ENCODE peak calls at places on chromosomes 5 and 9, in nine cellular contexts. N, U, D, F, L, O, B, P and I are unnamed samples.

GRCh38 chr5:120446068-120446492 is 18.0 kb upstream of the PRR16 start:
- DNase-seq in N (no peak), U (no peak), D (no peak), F (peak; percentile 92), L (no peak), O (no peak), B (peak; percentile 79), P (no peak), I (peak; percentile 97)

GRCh38 chr9:75896193-75896592 is 5.7 kb downstream of the PCSK5 start:
- DNase-seq in N (no peak), U (no peak), D (no peak), F (peak; percentile 38), L (no peak), O (peak; percentile 8), B (no peak), P (no peak), I (peak; percentile 14)

GRCh38 chr9:89815903-89816573 is 211.2 kb downstream of the GADD45G start:
- DNase-seq in N (no peak), U (no peak), D (no peak), F (no peak), L (no peak), O (no peak), B (no peak), P (no peak), I (no peak)

GRCh38 chr5:168357881-168358280 is 66.4 kb downstream of the WWC1 start:
- DNase-seq in N (no peak), U (no peak), D (no peak), F (peak; percentile 33), L (no peak), O (no peak), B (no peak), P (no peak), I (no peak)

GRCh38 chr5:89755024-89755423 is 654.5 kb downstream of the CETN3 start:
- DNase-seq in N (no peak), U (no peak), D (no peak), F (no peak), L (no peak), O (no peak), B (no peak), P (no peak), I (no peak)

GRCh38 chr9:69745716-69746538 is 13.9 kb downstream of the PTAR1 start:
- DNase-seq in N (no peak), U (no peak), D (peak; percentile 24), F (peak; percentile 19), L (no peak), O (no peak), B (no peak), P (no peak), I (peak; percentile 30)

GRCh38 chr9:126925876-126926275 is 11.3 kb downstream of the RALGPS1 start:
- DNase-seq in N (no peak), U (no peak), D (no peak), F (no peak), L (no peak), O (no peak), B (no peak), P (no peak), I (no peak)

GRCh38 chr5:96226941-96227552 is 206.0 kb downstream of the PCSK1 start:
- DNase-seq in N (peak; percentile 46), U (peak; percentile 8), D (no peak), F (peak; percentile 97), L (no peak), O (no peak), B (peak; percentile 87), P (no peak), I (peak; percentile 87)

GRCh38 chr5:54832066-54832465 is 153.3 kb downstream of the ESM1 start:
- DNase-seq in N (no peak), U (no peak), D (no peak), F (peak; percentile 59), L (no peak), O (no peak), B (peak; percentile 61), P (no peak), I (peak; percentile 65)

GRCh38 chr5:105581988-105582690 is 2019.5 kb upstream of the NUDT12 start:
- DNase-seq in N (no peak), U (no peak), D (no peak), F (no peak), L (no peak), O (no peak), B (no peak), P (no peak), I (no peak)

GRCh38 chr5:139415221-139415861 is 11.5 kb upstream of the SPATA24 start:
- DNase-seq in N (peak; percentile 21), U (no peak), D (no peak), F (no peak), L (peak; percentile 33), O (no peak), B (no peak), P (no peak), I (no peak)

GRCh38 chr9:27394826-27395201 is 97.9 kb upstream of the EQTN start:
- DNase-seq in N (no peak), U (no peak), D (no peak), F (no peak), L (no peak), O (no peak), B (no peak), P (no peak), I (no peak)

GRCh38 chr9:2000314-2000713 is 14.8 kb upstream of the SMARCA2 start:
- DNase-seq in N (no peak), U (no peak), D (no peak), F (no peak), L (no peak), O (no peak), B (no peak), P (no peak), I (no peak)

GRCh38 chr5:128665747-128666355 is 127.8 kb upstream of the FBN2 start:
- DNase-seq in N (no peak), U (no peak), D (no peak), F (no peak), L (no peak), O (no peak), B (no peak), P (no peak), I (no peak)

GRCh38 chr5:128668921-128669320 is 130.9 kb upstream of the FBN2 start:
- DNase-seq in N (no peak), U (no peak), D (no peak), F (no peak), L (no peak), O (no peak), B (no peak), P (no peak), I (no peak)

GRCh38 chr5:128669803-128670202 is 131.8 kb upstream of the FBN2 start:
- DNase-seq in N (no peak), U (peak; percentile 5), D (no peak), F (peak; percentile 30), L (no peak), O (no peak), B (no peak), P (no peak), I (peak; percentile 7)

GRCh38 chr5:128667751-128668150 is 129.7 kb upstream of the FBN2 start:
- DNase-seq in N (no peak), U (no peak), D (no peak), F (no peak), L (no peak), O (no peak), B (no peak), P (no peak), I (no peak)

GRCh38 chr5:128667148-128667547 is 129.1 kb upstream of the FBN2 start:
- DNase-seq in N (no peak), U (no peak), D (no peak), F (no peak), L (no peak), O (peak; percentile 50), B (no peak), P (no peak), I (no peak)
- TF ChIP-seq CTCF in N (no peak), U (no peak), D (peak; percentile 46), F (no peak), L (no peak), O (peak; percentile 17), B (no peak), P (no peak), I (peak; percentile 5)

DNA sequence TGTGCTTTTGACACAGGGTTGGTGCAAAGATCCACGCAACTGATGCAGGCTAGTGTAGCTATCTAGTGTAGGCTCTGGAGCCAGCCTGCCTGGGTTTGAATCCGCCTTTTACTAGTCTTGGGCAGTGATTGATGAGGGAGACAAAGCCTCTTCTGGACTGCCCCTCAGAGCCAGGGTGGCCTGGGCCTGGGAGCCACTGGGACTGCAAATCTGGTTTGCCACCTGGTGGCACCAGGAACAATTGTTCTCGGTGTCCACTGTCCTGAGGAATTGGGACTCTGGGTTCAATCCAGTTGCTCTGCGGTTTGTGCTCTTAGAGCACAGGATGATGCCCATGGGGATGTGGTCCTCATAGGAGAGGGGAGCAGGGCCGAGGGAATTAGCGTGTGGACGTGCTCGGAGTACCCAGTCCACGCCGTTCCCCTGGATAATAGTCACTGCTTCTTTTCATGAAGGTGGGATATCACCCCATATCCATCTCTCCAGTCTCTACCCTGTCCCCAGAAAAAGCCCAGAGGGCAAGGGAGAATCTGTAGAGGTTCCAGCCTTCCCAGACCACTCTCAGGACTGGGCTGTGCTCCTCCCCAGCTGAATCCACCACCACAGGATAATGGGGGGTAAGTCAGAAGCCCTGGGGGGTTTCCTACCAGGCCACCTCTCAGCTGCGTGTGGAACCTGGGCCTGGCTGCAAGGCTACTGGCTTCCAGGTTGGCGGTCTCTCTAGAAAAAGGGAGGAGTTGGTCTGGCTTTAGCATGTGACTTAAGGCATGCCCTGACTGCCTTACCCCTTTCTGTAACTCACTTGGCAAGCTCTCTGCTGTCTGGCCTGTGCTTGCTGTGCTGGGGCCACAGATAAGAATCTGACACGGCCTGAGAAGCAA is 1.9 kb downstream of the B4GALT7 start:
- DNase-seq in N (no peak), U (no peak), D (no peak), F (peak; percentile 17), L (no peak), O (peak; percentile 17), B (no peak), P (no peak), I (peak; percentile 17)
- H3K4me3 ChIP-seq in N (peak overlapping the region; percentile 93), U (no peak overlapping the region), D (no peak overlapping the region), F (no peak overlapping the region), L (no peak overlapping the region), O (no peak overlapping the region), B (no peak overlapping the region), P (no peak overlapping the region), I (no peak overlapping the region)

DNA sequence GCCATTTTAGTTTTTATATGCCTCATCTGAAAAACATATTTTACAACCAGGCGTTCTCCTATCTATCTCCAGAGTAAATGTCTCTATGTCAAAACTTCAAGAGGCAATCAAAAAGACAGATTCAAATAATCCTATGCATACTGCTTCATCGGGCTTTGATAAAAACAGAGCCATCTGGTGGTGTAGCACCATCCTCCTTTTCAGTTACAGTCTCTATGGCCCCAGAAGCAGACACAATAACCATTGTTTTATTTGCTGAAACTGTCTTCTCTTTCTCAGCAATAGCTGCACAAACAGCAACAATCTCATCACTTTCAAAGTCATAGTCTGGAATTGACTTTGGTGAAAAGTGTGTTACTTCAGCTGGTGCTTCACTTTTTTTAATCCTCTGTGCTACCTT is 36.3 kb downstream of the PTGER4 start:
- DNase-seq in N (no peak), U (no peak), D (peak; percentile 17), F (no peak), L (no peak), O (no peak), B (no peak), P (no peak), I (no peak)
- TF ChIP-seq CTCF in N (no peak), U (no peak), D (peak; percentile 41), F (no peak), L (no peak), O (peak; percentile 34), B (peak; percentile 23), P (no peak), I (no peak)

DNA sequence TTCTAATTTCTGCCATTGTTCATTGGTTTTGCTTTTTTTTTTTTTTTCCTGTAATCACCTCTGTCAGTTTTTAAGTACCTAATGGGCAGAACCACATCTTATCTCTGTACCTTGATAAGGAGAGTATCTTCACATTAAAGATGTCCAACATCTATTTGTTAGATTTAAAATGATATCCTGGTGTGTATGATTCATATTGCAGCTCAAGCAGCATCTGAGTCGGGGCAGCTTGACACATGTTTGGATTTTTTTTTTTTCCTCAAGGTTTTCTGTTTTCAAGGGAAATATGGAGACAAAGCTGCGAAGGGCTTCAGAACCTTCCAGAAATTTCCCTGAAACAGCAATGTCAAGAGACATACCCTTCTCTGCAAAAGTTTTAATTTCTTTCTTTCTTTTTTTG is 164.7 kb downstream of the DOCK2 start:
- DNase-seq in N (no peak), U (no peak), D (no peak), F (peak; percentile 41), L (no peak), O (no peak), B (no peak), P (no peak), I (no peak)
- H3K4me3 ChIP-seq in N (no peak overlapping the region), U (no peak overlapping the region), D (no peak overlapping the region), F (no peak overlapping the region), L (no peak overlapping the region), O (no peak overlapping the region), B (no peak overlapping the region), P (no peak overlapping the region), I (no peak overlapping the region)